ENCODE peak calls at places on chromosomes 6 and 20, in seven cellular contexts. C is GM12878, M is SK-N-SH, A is K562, W is HCT116, U is H1, F is HepG2. E is an unnamed sample.

GRCh38 chr6:167141667-167142432 is 15.9 kb downstream of the GPR31 start:
- DNase-seq in M (peak; percentile 90), W (peak; percentile 24), C (no peak), U (no peak), F (peak; percentile 58), A (peak; percentile 32), E (peak; percentile 69)

GRCh38 chr6:157763129-157763893 is 59.7 kb upstream of the SNX9 start:
- DNase-seq in W (peak; percentile 93), M (no peak), F (peak; percentile 88), A (peak; percentile 94), U (peak; percentile 85), C (no peak), E (peak; percentile 52)

GRCh38 chr6:91082311-91082803 is 495.5 kb upstream of the MAP3K7 start:
- DNase-seq in F (no peak), A (no peak), W (no peak), M (no peak), U (no peak), C (no peak), E (no peak)

GRCh38 chr6:64712606-64713005 is 994.4 kb downstream of the EYS start:
- DNase-seq in C (no peak), F (no peak), A (no peak), U (no peak), W (no peak), M (no peak), E (no peak)

GRCh38 chr6:121436966-121437756 is 1.7 kb downstream of the GJA1 start:
- DNase-seq in C (no peak), F (no peak), M (peak; percentile 59), W (no peak), U (no peak), A (no peak), E (peak; percentile 17)

GRCh38 chr6:148395583-148396101 is 53.0 kb downstream of the SASH1 start:
- DNase-seq in A (no peak), M (no peak), W (no peak), C (no peak), F (no peak), U (no peak), E (no peak)

GRCh38 chr6:149366237-149366921 is 33.7 kb upstream of the SUMO4 start:
- DNase-seq in U (no peak), M (no peak), A (no peak), C (no peak), F (no peak), W (no peak), E (no peak)

GRCh38 chr6:154683756-154684523 is 49.3 kb upstream of the SCAF8 start:
- DNase-seq in W (no peak), A (no peak), F (no peak), U (no peak), M (no peak), C (peak; percentile 41), E (no peak)

GRCh38 chr20:53891306-53891894 is 179.0 kb downstream of the BCAS1 start:
- DNase-seq in A (no peak), C (no peak), M (no peak), U (no peak), W (no peak), F (no peak), E (no peak)

GRCh38 chr6:57305754-57306153 is 11.7 kb upstream of the PRIM2 start:
- DNase-seq in C (no peak), F (no peak), M (no peak), A (no peak), U (no peak), W (no peak), E (no peak)

GRCh38 chr6:11053307-11053706 is 9.2 kb upstream of the ELOVL2 start:
- DNase-seq in F (no peak), M (no peak), A (no peak), C (no peak), U (no peak), W (no peak), E (peak; percentile 65)

GRCh38 chr6:43077981-43078411 is 1.9 kb downstream of the PTK7 start:
- DNase-seq in W (no peak), C (no peak), A (no peak), M (peak; percentile 59), F (no peak), U (no peak), E (no peak)

GRCh38 chr6:119350202-119351004 is 842 bp upstream of the MAN1A1 start:
- DNase-seq in C (no peak), W (peak; percentile 48), M (peak; percentile 15), U (no peak), F (peak; percentile 33), A (no peak), E (peak; percentile 38)

GRCh38 chr6:6679633-6680032 is 91.1 kb downstream of the LY86 start:
- DNase-seq in A (no peak), M (no peak), C (no peak), U (no peak), W (no peak), F (no peak), E (no peak)

GRCh38 chr6:6676910-6677441 is 88.5 kb downstream of the LY86 start:
- DNase-seq in A (peak; percentile 75), W (peak; percentile 65), U (peak; percentile 64), C (peak; percentile 66), F (peak; percentile 67), M (peak; percentile 65), E (peak; percentile 81)

GRCh38 chr6:6678185-6678671 is 89.7 kb downstream of the LY86 start:
- DNase-seq in W (no peak), C (no peak), A (peak; percentile 55), F (peak; percentile 39), U (no peak), M (no peak), E (no peak)

GRCh38 chr6:6680524-6680923 is 92.0 kb downstream of the LY86 start:
- DNase-seq in A (no peak), U (no peak), M (no peak), W (no peak), C (no peak), F (no peak), E (no peak)

GRCh38 chr6:6678811-6679210 is 90.3 kb downstream of the LY86 start:
- DNase-seq in C (no peak), M (no peak), F (no peak), U (no peak), A (no peak), W (no peak), E (peak; percentile 38)
- TF ChIP-seq JUND in C (no peak), M (no peak), F (no peak), U (no peak), A (no peak), W (no peak), E (no peak)

GRCh38 chr6:136582702-136583471 is 32.7 kb upstream of the MAP7 start:
- DNase-seq in F (peak; percentile 7), C (no peak), U (no peak), M (peak; percentile 36), A (peak; percentile 31), W (peak; percentile 22), E (peak; percentile 46)
- TF ChIP-seq JUND in F (no peak), C (no peak), U (no peak), M (no peak), A (no peak), W (no peak), E (no peak)

GRCh38 chr20:31740208-31740607 is 1.1 kb downstream of the TPX2 start:
- DNase-seq in C (no peak), W (no peak), M (peak; percentile 23), U (no peak), A (peak; percentile 40), F (no peak), E (no peak)
- TF ChIP-seq JUND in C (no peak), W (no peak), M (no peak), U (no peak), A (peak; percentile 39), F (no peak), E (no peak)

GRCh38 chr6:53171605-53172467 is 23.2 kb upstream of the GCM1 start:
- DNase-seq in C (peak; percentile 37), W (peak; percentile 58), A (peak; percentile 91), U (peak; percentile 57), F (peak; percentile 76), M (peak; percentile 80), E (peak; percentile 16)
- TF ChIP-seq JUND in C (no peak), W (no peak), A (peak; percentile 62), U (peak; percentile 32), F (no peak), M (no peak), E (no peak)

GRCh38 chr6:52305385-52305784 is 20.8 kb upstream of the MCM3 start:
- DNase-seq in M (no peak), W (no peak), F (no peak), A (no peak), C (no peak), U (no peak), E (no peak)
- TF ChIP-seq JUND in M (no peak), W (no peak), F (no peak), A (no peak), C (no peak), U (no peak), E (no peak)

E was measured in T47D.